ENCODE peak calls at places on chromosomes 1 and 21, in four cellular contexts. L, F, I and K are unnamed samples.

GRCh38 chr1:193927550-193927949 is 741.1 kb upstream of the B3GALT2 start:
- DNase-seq in L (no peak), F (no peak), I (no peak), K (no peak)

GRCh38 chr1:63643517-63643916 is 50.3 kb downstream of the PGM1 start:
- DNase-seq in L (no peak), F (peak; percentile 22), I (no peak), K (no peak)

GRCh38 chr1:119266386-119266785 is 102.2 kb upstream of the HAO2 start:
- DNase-seq in L (no peak), F (no peak), I (no peak), K (no peak)

GRCh38 chr1:117262976-117263375 is 52.2 kb upstream of the VTCN1 start:
- DNase-seq in L (no peak), F (no peak), I (no peak), K (no peak)

GRCh38 chr1:218967836-218968235 is 205.8 kb upstream of the LYPLAL1 start:
- DNase-seq in L (no peak), F (no peak), I (no peak), K (no peak)

GRCh38 chr1:223794040-223794880 is 51.5 kb downstream of the TP53BP2 start:
- DNase-seq in L (no peak), F (no peak), I (no peak), K (no peak)

GRCh38 chr1:222240536-222241181 is 307.2 kb downstream of the HHIPL2 start:
- DNase-seq in L (no peak), F (no peak), I (no peak), K (no peak)

GRCh38 chr1:20440785-20441200 is 45.2 kb downstream of the CAMK2N1 start:
- DNase-seq in L (no peak), F (peak; percentile 63), I (peak; percentile 71), K (no peak)

GRCh38 chr1:227869851-227870305 is 54.4 kb downstream of the PRSS38 start:
- DNase-seq in L (no peak), F (no peak), I (no peak), K (no peak)

GRCh38 chr1:46001087-46001785 is 131.2 kb downstream of the PIK3R3 start:
- DNase-seq in L (no peak), F (no peak), I (no peak), K (no peak)

GRCh38 chr1:199046618-199047017 is 407.8 kb downstream of the PTPRC start:
- DNase-seq in L (no peak), F (no peak), I (no peak), K (no peak)

GRCh38 chr1:223756002-223756775 is 43.9 kb downstream of the CAPN2 start:
- DNase-seq in L (no peak), F (no peak), I (peak; percentile 12), K (no peak)

GRCh38 chr1:7988576-7988975 is 27.1 kb downstream of the PARK7 start:
- DNase-seq in L (no peak), F (no peak), I (no peak), K (no peak)

GRCh38 chr1:4978660-4979390 is 324.4 kb downstream of the AJAP1 start:
- DNase-seq in L (no peak), F (no peak), I (no peak), K (no peak)

GRCh38 chr1:177170756-177171535 is at the start of gene BRINP2:
- DNase-seq in L (peak; percentile 48), F (peak; percentile 24), I (peak; percentile 91), K (no peak)

GRCh38 chr1:195482137-195482536 is 1126.1 kb downstream of the KCNT2 start:
- DNase-seq in L (no peak), F (no peak), I (no peak), K (no peak)

GRCh38 chr21:35862969-35863368 is 197.4 kb downstream of the SETD4 start:
- DNase-seq in L (no peak), F (no peak), I (no peak), K (no peak)

GRCh38 chr1:180229483-180230415 is at the start of gene LHX4:
- DNase-seq in L (peak; percentile 59), F (peak; percentile 49), I (peak; percentile 84), K (peak; percentile 39)

GRCh38 chr1:147494998-147495580 is 46.2 kb upstream of the BCL9 start:
- DNase-seq in L (peak; percentile 71), F (peak; percentile 74), I (peak; percentile 92), K (peak; percentile 23)

GRCh38 chr1:212760126-212760823 is 31.3 kb downstream of the NSL1 start:
- DNase-seq in L (no peak), F (no peak), I (peak; percentile 65), K (no peak)

GRCh38 chr1:24720152-24720551 is 25.1 kb upstream of the CLIC4 start:
- DNase-seq in L (no peak), F (peak; percentile 49), I (no peak), K (no peak)

GRCh38 chr1:224737353-224737727 is 121.2 kb downstream of the CNIH3 start:
- DNase-seq in L (no peak), F (no peak), I (no peak), K (no peak)

GRCh38 chr1:232765536-232765935 is 39.7 kb upstream of the MAP10 start:
- DNase-seq in L (no peak), F (no peak), I (no peak), K (no peak)

GRCh38 chr1:24155011-24155782 is 12.3 kb upstream of the IL22RA1 start:
- DNase-seq in L (no peak), F (peak; percentile 57), I (peak; percentile 33), K (no peak)

GRCh38 chr1:44212355-44213221 is 683 bp upstream of the DMAP1 start:
- DNase-seq in L (no peak), F (no peak), I (no peak), K (no peak)

GRCh38 chr1:44210595-44210994 is 2.7 kb upstream of the DMAP1 start:
- DNase-seq in L (no peak), F (no peak), I (no peak), K (no peak)

GRCh38 chr1:44218503-44219300 is 5.4 kb downstream of the DMAP1 start:
- DNase-seq in L (no peak), F (no peak), I (no peak), K (no peak)

GRCh38 chr1:44217809-44218410 is 4.6 kb downstream of the DMAP1 start:
- DNase-seq in L (peak; percentile 81), F (peak; percentile 93), I (peak; percentile 81), K (peak; percentile 58)

DNA sequence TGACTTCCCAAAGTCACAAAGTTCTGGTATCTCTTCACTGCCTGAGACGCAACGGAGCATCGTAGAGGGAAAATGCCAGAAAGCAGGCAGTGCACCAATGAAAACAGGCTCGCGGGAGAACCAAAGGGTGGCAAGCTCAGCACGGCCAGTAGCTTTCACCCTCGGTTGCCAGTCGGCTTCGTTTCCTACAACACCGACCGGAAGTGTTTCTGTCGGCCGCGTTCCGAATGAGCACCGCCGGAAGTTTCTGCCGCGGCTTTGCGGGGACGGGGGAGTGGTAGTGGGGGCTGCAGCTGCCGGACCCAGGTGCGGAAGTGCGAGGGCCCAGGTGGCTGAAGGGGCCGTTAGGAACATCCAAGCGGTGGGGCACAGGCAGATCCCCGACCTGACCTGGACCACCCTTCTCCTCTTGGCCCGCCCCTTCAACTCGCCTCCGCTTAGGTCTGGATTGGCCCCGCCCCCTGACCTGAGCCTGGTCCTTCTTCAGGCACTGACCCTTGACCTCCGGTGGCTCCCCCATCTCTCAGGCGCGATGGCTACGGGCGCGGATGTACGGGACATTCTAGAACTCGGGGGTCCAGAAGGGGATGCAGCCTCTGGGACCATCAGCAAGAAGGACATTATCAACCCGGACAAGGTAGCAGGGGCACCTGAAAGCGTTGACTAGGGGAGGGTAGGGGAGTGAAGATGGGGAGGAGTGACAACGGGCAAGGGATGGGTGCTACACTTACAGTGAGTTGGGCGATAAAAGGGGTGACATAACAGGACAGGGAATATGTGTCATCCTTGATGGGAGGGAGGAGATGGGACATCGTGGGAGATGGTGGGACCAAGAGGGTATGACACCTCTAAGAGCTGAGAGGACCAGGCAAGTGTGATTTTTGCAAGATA is at the start of gene DMAP1:
- DNase-seq in L (peak; percentile 90), F (peak; percentile 86), I (peak; percentile 92), K (peak; percentile 87)
- TF ChIP-seq CTCF in L (no peak), F (no peak), I (no peak), K (no peak)

DNA sequence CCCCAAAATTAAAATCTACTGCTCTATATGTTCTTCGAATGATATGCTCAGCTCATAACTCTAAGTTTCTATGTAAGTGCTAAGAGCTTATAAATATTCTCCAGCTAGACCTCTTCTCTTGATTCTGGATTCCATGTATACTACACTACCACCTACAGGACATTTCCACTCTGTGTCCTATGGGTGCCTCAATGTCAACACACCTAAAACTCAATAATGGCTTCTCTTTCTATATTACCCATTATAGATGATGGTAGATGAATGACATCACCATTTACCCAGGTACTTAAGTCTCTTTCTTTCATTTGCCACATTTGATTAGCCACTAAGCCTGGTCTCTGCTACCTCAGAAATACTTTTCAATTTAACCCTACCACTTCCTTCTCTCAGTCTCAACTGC is 41.3 kb downstream of the TBX19 start:
- DNase-seq in L (no peak), F (no peak), I (no peak), K (no peak)
- TF ChIP-seq CTCF in L (no peak), F (no peak), I (no peak), K (no peak)

DNA sequence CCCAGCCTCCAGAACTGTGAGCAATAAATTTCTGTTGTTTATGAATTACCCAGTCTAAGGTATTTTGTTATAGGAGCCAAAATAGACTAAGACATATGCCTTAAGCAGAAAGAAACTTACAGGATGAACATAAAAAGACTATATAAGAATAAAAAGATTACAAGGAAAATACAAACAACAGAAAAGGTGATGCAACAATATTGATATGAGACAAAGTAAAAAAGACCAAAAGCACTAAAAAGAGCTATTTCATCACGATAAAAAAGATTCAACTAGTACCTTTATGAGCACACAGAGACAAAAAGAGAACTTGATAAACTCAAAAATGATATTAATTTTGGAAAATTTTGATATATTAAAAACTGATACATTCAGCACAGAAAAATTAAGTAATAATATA is 3.2 kb upstream of the SLC22A15 start:
- DNase-seq in L (no peak), F (no peak), I (no peak), K (no peak)
- TF ChIP-seq CTCF in L (no peak), F (no peak), I (no peak), K (no peak)

GRCh38 chr1:6142734-6143133 is 37.4 kb downstream of the CHD5 start:
- DNase-seq in L (no peak), F (no peak), I (no peak), K (no peak)

GRCh38 chr1:6140413-6140812 is 39.7 kb downstream of the CHD5 start:
- DNase-seq in L (no peak), F (no peak), I (no peak), K (no peak)

GRCh38 chr1:6143392-6143791 is 36.7 kb downstream of the CHD5 start:
- DNase-seq in L (no peak), F (no peak), I (no peak), K (no peak)

GRCh38 chr1:6142036-6142621 is 38.0 kb downstream of the CHD5 start:
- DNase-seq in L (no peak), F (no peak), I (no peak), K (no peak)

GRCh38 chr1:6141601-6142000 is 38.5 kb downstream of the CHD5 start:
- DNase-seq in L (no peak), F (no peak), I (peak; percentile 43), K (no peak)
- TF ChIP-seq CTCF in L (no peak), F (no peak), I (peak; percentile 40), K (no peak)